ENCODE peak calls at places on chromosomes 11 and 22, in five cellular contexts. H is T-helper 1 cell, V is NCI-H510A, X is cardiac muscle cell, M is endothelial cell. B is an unnamed sample.

GRCh38 chr11:12390687-12391110 is 13.3 kb downstream of the PARVA start:
- DNase-seq in H (no peak), V (no peak), X (peak), M (no peak), B (no peak)

GRCh38 chr11:127653071-127653470 is 652.5 kb upstream of the KIRREL3 start:
- DNase-seq in H (no peak), V (no peak), X (no peak), M (no peak), B (no peak)

GRCh38 chr11:11977206-11977938 is 31.1 kb downstream of the DKK3 start:
- DNase-seq in H (no peak), V (no peak), X (peak), M (peak), B (no peak)

GRCh38 chr11:65489706-65490310 is 9.0 kb upstream of the MALAT1 start:
- DNase-seq in H (no peak), V (no peak), X (no peak), M (no peak), B (no peak)

GRCh38 chr11:11036185-11037161 is 178.6 kb upstream of the ZBED5 start:
- DNase-seq in H (no peak), V (peak), X (peak), M (peak), B (peak)

GRCh38 chr22:17431179-17431578 is 61.9 kb downstream of the CECR2 start:
- DNase-seq in H (no peak), V (no peak), X (no peak), M (no peak), B (no peak)

GRCh38 chr11:12724301-12725046 is 50.3 kb downstream of the TEAD1 start:
- DNase-seq in H (no peak), V (peak), X (no peak), M (no peak), B (no peak)

GRCh38 chr11:8360086-8360828 is 96.6 kb upstream of the LMO1 start:
- DNase-seq in H (no peak), V (no peak), X (no peak), M (no peak), B (no peak)

GRCh38 chr11:86978756-86979608 is 23.8 kb upstream of the FZD4 start:
- DNase-seq in H (no peak), V (no peak), X (peak), M (no peak), B (no peak)

GRCh38 chr11:128421577-128421976 is 165.8 kb downstream of the ETS1 start:
- DNase-seq in H (no peak), V (no peak), X (no peak), M (no peak), B (no peak)

GRCh38 chr11:1333860-1334259 is 24.4 kb upstream of the TOLLIP start:
- DNase-seq in H (no peak), V (no peak), X (no peak), M (no peak), B (no peak)

GRCh38 chr11:64876835-64877341 is 1.5 kb downstream of the EHD1 start:
- DNase-seq in H (no peak), V (no peak), X (peak), M (no peak), B (no peak)

GRCh38 chr11:86097965-86098364 is 29.1 kb upstream of the PICALM start:
- DNase-seq in H (no peak), V (no peak), X (no peak), M (no peak), B (no peak)

GRCh38 chr11:66327171-66328035 is 8.8 kb downstream of the RIN1 start:
- DNase-seq in H (no peak), V (no peak), X (no peak), M (no peak), B (no peak)

GRCh38 chr22:46050916-46051614 is 74.1 kb upstream of the WNT7B start:
- DNase-seq in H (no peak), V (no peak), X (no peak), M (no peak), B (no peak)

GRCh38 chr11:72247584-72247983 is 3.6 kb upstream of the PHOX2A start:
- DNase-seq in H (no peak), V (no peak), X (no peak), M (no peak), B (no peak)

GRCh38 chr22:35903571-35904331 is 124.9 kb downstream of the RBFOX2 start:
- DNase-seq in H (no peak), V (no peak), X (no peak), M (no peak), B (no peak)

GRCh38 chr22:36858966-36859365 is 1.8 kb upstream of the NCF4 start:
- DNase-seq in H (no peak), V (no peak), X (no peak), M (no peak), B (no peak)

GRCh38 chr11:108609681-108610080 is 16.1 kb upstream of the EXPH5 start:
- DNase-seq in H (no peak), V (no peak), X (no peak), M (no peak), B (no peak)

GRCh38 chr11:100205926-100206325 is 481.2 kb upstream of the ARHGAP42 start:
- DNase-seq in H (no peak), V (no peak), X (no peak), M (no peak), B (no peak)

GRCh38 chr11:128643661-128644060 is 50.2 kb upstream of the FLI1 start:
- DNase-seq in H (no peak), V (no peak), X (no peak), M (no peak), B (no peak)

GRCh38 chr11:71572811-71573210 is 7.4 kb downstream of the KRTAP5-10 start:
- DNase-seq in H (no peak), V (no peak), X (no peak), M (no peak), B (no peak)

GRCh38 chr22:42509548-42509947 is 10.0 kb downstream of the RRP7A start:
- DNase-seq in H (no peak), V (no peak), X (no peak), M (no peak), B (no peak)